ENCODE peak calls at places on chromosome 18, in four cellular contexts. Z is MM.1S, X is RWPE1, I is WTC11. C is an unnamed sample.
A peak's percentile ranks its signal among the peaks of the same experiment; 100 is the strongest.

GRCh38 chr18:41517142-41517541 is 437.9 kb upstream of the PIK3C3 start:
- DNase-seq in Z (no peak), X (no peak), I (no peak), C (no peak)

GRCh38 chr18:45626330-45627203 is 11.3 kb downstream of the SLC14A2 start:
- DNase-seq in Z (no peak), X (peak; percentile 71), I (peak; percentile 56), C (no peak)

GRCh38 chr18:41378628-41379027 is 576.4 kb upstream of the PIK3C3 start:
- DNase-seq in Z (no peak), X (peak; percentile 5), I (no peak), C (no peak)

GRCh38 chr18:52781113-52781512 is 441.1 kb downstream of the DCC start:
- DNase-seq in Z (no peak), X (no peak), I (no peak), C (no peak)

GRCh38 chr18:652131-652530 is 5.3 kb upstream of the TYMS start:
- DNase-seq in Z (no peak), X (no peak), I (no peak), C (no peak)

GRCh38 chr18:36179562-36180334 is 7.5 kb upstream of the MOCOS start:
- DNase-seq in Z (no peak), X (no peak), I (no peak), C (no peak)

GRCh38 chr18:22169011-22169888 is at the start of gene GATA6:
- DNase-seq in Z (no peak), X (peak; percentile 78), I (peak; percentile 74), C (no peak)

GRCh38 chr18:10023853-10024638 is 110.2 kb downstream of the VAPA start:
- DNase-seq in Z (no peak), X (no peak), I (no peak), C (no peak)

GRCh38 chr18:48832961-48833700 is 117.6 kb downstream of the SMAD7 start:
- DNase-seq in Z (no peak), X (peak; percentile 76), I (peak; percentile 12), C (peak; percentile 82)

GRCh38 chr18:10530852-10531251 is 5.0 kb downstream of the NAPG start:
- DNase-seq in Z (no peak), X (peak; percentile 29), I (no peak), C (no peak)

DNA sequence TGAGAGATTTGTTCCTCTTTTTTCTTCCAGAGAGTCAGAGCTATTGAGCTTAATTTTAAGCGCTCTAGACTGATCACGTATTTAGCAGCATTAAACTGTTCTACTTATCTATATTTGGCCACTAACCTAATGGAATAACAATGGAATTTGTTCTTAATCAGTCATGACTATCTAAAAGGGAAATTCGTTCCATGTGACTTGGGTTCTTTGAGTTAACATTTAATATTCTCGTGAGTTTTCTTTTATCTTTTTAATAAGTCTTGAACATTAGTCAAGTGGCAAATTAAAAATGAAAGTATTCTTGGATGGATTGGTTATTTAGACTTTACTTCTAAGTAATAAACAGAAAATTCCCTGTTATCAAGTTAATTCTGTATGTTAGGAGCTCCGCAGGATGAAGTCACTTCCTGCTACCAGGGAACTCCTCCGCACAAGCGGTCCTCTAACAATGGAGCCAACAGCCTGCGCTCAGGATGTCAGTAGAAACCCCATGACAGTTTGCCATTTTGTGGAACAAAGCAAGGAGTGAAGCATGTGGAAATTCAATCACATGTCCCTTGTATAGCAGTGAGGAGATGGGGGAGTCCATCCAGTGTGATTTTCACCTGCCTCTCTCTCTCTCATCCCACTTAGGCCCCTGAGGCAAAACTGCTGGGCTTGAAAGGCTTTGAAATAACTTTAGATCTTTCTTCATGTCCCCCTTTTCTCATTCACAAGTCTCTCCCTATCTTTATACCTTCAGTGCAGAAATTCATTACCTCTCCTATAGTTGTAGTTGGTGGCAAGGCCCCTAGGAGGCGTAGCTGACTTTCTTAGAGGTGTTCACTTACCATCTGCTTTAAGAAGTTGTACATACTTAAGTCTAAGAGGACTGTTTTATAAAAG is 138.1 kb downstream of the WDR7 start:
- DNase-seq in Z (peak; percentile 50), X (peak; percentile 3), I (peak; percentile 66), C (no peak)
- TF ChIP-seq CTCF in Z (peak; percentile 75), X (peak; percentile 43), I (peak; percentile 71), C (peak; percentile 71)

DNA sequence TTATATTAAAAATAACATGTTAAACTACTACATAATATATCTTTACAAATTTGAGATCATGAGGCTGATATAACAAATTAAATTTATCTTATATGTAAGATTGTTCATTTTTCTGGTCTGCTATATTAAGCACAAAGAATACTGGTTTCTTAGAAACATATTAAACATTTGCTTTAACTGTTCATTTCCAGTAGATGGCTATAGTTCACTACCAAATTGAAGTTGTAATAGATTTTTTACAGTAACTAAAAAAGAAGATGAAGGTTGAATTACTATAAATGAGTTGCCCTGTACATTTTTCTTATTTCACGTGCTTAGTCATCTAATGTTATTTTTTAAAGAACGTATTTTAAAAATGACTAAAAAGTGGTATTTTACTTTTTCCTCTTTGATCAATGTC is 57.0 kb downstream of the ZNF407 start:
- DNase-seq in Z (no peak), X (no peak), I (no peak), C (no peak)
- TF ChIP-seq CTCF in Z (no peak), X (peak; percentile 45), I (no peak), C (no peak)

DNA sequence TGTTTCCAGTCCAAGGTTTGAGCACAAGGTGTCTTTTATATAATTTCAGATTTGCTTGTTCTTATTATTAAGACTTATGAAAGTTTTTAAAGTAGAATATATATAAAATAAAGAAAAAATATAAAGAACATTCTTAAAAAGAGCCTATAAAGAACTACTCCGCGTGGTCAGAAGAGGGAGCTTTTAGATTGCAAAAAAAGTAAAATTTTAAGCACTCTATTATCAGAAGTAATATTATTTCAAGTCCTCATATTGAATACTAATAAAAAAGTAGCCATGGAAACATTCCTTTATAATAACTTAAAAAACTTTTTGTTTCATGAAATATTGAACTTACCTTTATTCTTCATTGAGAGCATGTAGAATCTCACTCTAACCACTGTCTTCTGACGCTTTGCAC is 51.4 kb downstream of the LINC00305 start:
- DNase-seq in Z (no peak), X (no peak), I (no peak), C (no peak)
- TF ChIP-seq CTCF in Z (no peak), X (no peak), I (no peak), C (no peak)

DNA sequence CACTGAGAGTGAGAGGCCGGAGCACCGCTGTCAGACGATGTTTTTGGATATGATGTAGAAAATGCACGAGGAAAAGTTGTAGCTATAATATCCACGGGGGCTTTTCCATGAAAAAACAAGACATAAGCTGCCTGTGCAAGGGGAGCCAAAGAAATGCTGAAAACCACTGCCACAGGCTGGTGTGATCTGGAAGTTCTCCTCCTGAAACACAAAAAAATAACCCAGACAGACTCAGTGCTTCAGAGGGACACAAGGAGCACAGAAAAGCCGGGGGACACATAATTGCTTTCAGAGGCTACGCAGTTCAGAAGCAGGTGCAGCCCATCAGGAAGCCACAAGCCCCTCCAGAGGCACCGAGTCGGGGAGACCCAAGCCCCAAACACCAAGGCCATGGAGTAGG is 98.2 kb downstream of the ZNF516 start:
- DNase-seq in Z (no peak), X (no peak), I (no peak), C (no peak)
- TF ChIP-seq CTCF in Z (no peak), X (no peak), I (no peak), C (no peak)

DNA sequence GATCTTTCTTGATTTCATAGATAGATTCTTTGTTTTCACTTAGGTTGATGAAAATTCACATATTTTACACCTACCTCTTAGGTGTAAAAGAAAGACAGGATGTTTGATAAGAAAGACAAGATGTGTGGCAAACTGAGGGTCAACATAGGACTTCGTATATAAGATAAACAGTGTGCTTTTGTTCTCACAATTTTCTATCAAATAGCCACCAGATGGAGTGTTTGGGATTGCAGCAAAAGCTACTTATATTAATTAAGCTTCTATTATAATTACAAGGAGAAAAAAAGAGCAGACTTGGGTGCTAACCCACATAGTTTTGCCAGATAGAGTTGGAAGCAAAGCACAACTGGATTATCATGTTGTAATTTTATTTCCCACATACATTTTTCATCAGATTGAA is 232.9 kb downstream of the CDH7 start:
- DNase-seq in Z (peak; percentile 27), X (no peak), I (no peak), C (no peak)
- TF ChIP-seq CTCF in Z (no peak), X (no peak), I (no peak), C (no peak)

DNA sequence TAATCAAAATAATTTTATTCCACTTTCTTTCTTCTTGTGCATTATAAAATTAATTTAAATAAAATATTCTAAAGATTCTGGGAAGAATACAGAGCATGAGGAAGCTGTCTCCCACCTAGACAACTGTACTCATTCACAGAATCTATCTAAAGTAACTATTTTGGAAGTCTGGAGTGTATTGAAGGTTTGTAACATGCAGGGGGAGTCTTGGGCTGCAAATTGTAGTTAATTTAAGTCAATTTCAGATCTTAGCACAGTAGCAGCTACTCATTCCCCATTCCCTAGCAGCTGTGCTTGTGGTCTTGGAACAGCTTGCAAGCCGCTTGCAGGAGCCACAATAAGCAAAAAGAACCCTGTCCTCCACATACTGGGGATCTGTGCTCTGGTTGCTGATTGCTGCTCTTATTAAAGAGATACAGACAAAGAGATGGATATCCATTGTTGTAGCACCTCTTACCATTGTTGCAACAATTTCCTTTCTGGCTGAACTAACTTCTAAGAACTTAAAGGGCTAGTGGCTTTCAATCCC is 1775.3 kb upstream of the PIK3C3 start:
- DNase-seq in Z (no peak), X (no peak), I (no peak), C (no peak)
- TF ChIP-seq CTCF in Z (no peak), X (no peak), I (no peak), C (no peak)

GRCh38 chr18:43392168-43392567 is 114.9 kb upstream of the SYT4 start:
- DNase-seq in Z (no peak), X (no peak), I (no peak), C (no peak)

GRCh38 chr18:43393174-43393573 is 115.9 kb upstream of the SYT4 start:
- DNase-seq in Z (peak; percentile 12), X (no peak), I (no peak), C (no peak)

GRCh38 chr18:43398601-43399000 is 121.3 kb upstream of the SYT4 start:
- DNase-seq in Z (no peak), X (no peak), I (no peak), C (no peak)

DNA sequence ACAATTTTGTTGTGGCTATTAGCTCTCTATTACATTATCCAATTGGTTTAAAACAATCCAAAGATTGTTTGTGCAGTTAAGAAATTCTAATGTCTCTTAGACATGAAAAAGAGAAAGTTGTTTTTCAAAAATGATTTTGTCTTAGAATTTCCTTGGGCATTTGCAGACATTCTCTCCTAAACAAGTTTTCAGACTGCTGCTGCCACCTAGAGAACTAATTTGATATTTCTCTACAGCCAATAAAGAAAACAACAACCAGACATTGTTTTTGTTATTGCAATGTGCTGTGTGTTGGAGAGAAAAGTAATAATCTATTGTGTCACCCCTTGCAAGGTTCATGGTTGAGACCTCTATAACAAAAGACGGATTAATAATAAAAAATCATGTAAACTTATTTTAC is 119.0 kb upstream of the SYT4 start:
- DNase-seq in Z (peak; percentile 36), X (peak; percentile 0), I (no peak), C (no peak)
- TF ChIP-seq CTCF in Z (peak; percentile 47), X (peak; percentile 30), I (no peak), C (no peak)

GRCh38 chr18:12074734-12075133 is 18.9 kb upstream of the ANKRD62 start:
- DNase-seq in Z (no peak), X (no peak), I (no peak), C (no peak)
- TF ChIP-seq CTCF in Z (no peak), X (no peak), I (no peak), C (no peak)

DNA sequence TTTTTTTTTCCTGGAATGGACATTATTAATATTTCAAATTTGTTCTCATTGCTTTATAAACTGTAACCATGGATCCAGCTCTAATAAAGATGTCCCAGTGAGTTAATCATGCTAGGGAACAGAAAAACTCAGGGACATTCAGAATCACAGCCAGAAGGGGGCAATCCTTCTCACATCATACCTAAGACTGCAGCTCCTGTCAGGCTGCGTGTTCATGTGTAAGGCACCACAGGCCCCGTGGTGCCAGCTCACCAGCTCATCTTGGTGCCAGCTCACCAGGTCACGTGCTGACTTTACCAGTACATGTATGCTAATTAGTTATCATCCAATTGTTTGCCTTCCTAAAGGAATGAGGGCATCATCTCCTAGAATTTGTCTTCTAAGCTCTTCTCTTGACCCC is 84.7 kb upstream of the NEDD4L start:
- DNase-seq in Z (peak; percentile 60), X (peak; percentile 10), I (no peak), C (no peak)
- TF ChIP-seq CTCF in Z (peak; percentile 59), X (no peak), I (no peak), C (peak; percentile 28)

C was measured in CD14-positive monocyte.